ENCODE peak calls at places on chromosomes 13 and 19, in six cellular contexts. One of them, this sample, is unnamed.

GRCh38 chr13:32535748-32536147 is 2.8 kb downstream of the N4BP2L2 start:
- ATAC-seq in aorta: no peak
- ATAC-seq in CD4-positive, alpha-beta T cell: no peak
- ATAC-seq in activated CD4-positive, alpha-beta T cell treated with anti-CD3 and anti-CD28 coated beads for 36 hours: no peak
- ATAC-seq in gastroesophageal sphincter: no peak
- ATAC-seq in upper lobe of left lung: no peak
- ATAC-seq in this sample: no peak

GRCh38 chr19:17220207-17220758 is 5.1 kb downstream of the USE1 start:
- ATAC-seq in aorta: peak; percentile 55
- ATAC-seq in CD4-positive, alpha-beta T cell: no peak
- ATAC-seq in activated CD4-positive, alpha-beta T cell treated with anti-CD3 and anti-CD28 coated beads for 36 hours: peak; percentile 15
- ATAC-seq in gastroesophageal sphincter: peak; percentile 32
- ATAC-seq in upper lobe of left lung: peak; percentile 50
- ATAC-seq in this sample: no peak

GRCh38 chr13:44373247-44373600 is 400 bp upstream of the SERP2 start:
- ATAC-seq in aorta: peak; percentile 50
- ATAC-seq in CD4-positive, alpha-beta T cell: no peak
- ATAC-seq in activated CD4-positive, alpha-beta T cell treated with anti-CD3 and anti-CD28 coated beads for 36 hours: no peak
- ATAC-seq in gastroesophageal sphincter: peak; percentile 18
- ATAC-seq in upper lobe of left lung: peak; percentile 44
- ATAC-seq in this sample: peak; percentile 49

GRCh38 chr13:111033172-111034133 is 81.7 kb upstream of the ARHGEF7 start:
- ATAC-seq in aorta: no peak
- ATAC-seq in CD4-positive, alpha-beta T cell: no peak
- ATAC-seq in activated CD4-positive, alpha-beta T cell treated with anti-CD3 and anti-CD28 coated beads for 36 hours: no peak
- ATAC-seq in gastroesophageal sphincter: no peak
- ATAC-seq in upper lobe of left lung: no peak
- ATAC-seq in this sample: no peak

GRCh38 chr13:79417741-79418140 is 11.7 kb upstream of the RBM26 start:
- ATAC-seq in aorta: no peak
- ATAC-seq in CD4-positive, alpha-beta T cell: no peak
- ATAC-seq in activated CD4-positive, alpha-beta T cell treated with anti-CD3 and anti-CD28 coated beads for 36 hours: no peak
- ATAC-seq in gastroesophageal sphincter: no peak
- ATAC-seq in upper lobe of left lung: no peak
- ATAC-seq in this sample: no peak

GRCh38 chr19:16018801-16019551 is 57.3 kb upstream of the TPM4 start:
- ATAC-seq in aorta: no peak
- ATAC-seq in CD4-positive, alpha-beta T cell: no peak
- ATAC-seq in activated CD4-positive, alpha-beta T cell treated with anti-CD3 and anti-CD28 coated beads for 36 hours: no peak
- ATAC-seq in gastroesophageal sphincter: no peak
- ATAC-seq in upper lobe of left lung: no peak
- ATAC-seq in this sample: no peak

GRCh38 chr19:18086590-18087138 is at the start of gene IL12RB1:
- ATAC-seq in aorta: no peak
- ATAC-seq in CD4-positive, alpha-beta T cell: peak; percentile 50
- ATAC-seq in activated CD4-positive, alpha-beta T cell treated with anti-CD3 and anti-CD28 coated beads for 36 hours: peak; percentile 43
- ATAC-seq in gastroesophageal sphincter: no peak
- ATAC-seq in upper lobe of left lung: peak; percentile 54
- ATAC-seq in this sample: peak; percentile 72

GRCh38 chr13:112074139-112074710 is 7.3 kb downstream of the SOX1 start:
- ATAC-seq in aorta: no peak
- ATAC-seq in CD4-positive, alpha-beta T cell: no peak
- ATAC-seq in activated CD4-positive, alpha-beta T cell treated with anti-CD3 and anti-CD28 coated beads for 36 hours: no peak
- ATAC-seq in gastroesophageal sphincter: no peak
- ATAC-seq in upper lobe of left lung: no peak
- ATAC-seq in this sample: no peak

GRCh38 chr19:19040417-19040816 is 7.0 kb downstream of the ARMC6 start:
- ATAC-seq in aorta: peak; percentile 76
- ATAC-seq in CD4-positive, alpha-beta T cell: peak; percentile 9
- ATAC-seq in activated CD4-positive, alpha-beta T cell treated with anti-CD3 and anti-CD28 coated beads for 36 hours: no peak
- ATAC-seq in gastroesophageal sphincter: peak; percentile 87
- ATAC-seq in upper lobe of left lung: peak; percentile 64
- ATAC-seq in this sample: no peak

GRCh38 chr19:34732548-34733255 is 1.3 kb upstream of the ZNF181 start:
- ATAC-seq in aorta: no peak
- ATAC-seq in CD4-positive, alpha-beta T cell: no peak
- ATAC-seq in activated CD4-positive, alpha-beta T cell treated with anti-CD3 and anti-CD28 coated beads for 36 hours: no peak
- ATAC-seq in gastroesophageal sphincter: no peak
- ATAC-seq in upper lobe of left lung: no peak
- ATAC-seq in this sample: no peak

GRCh38 chr13:32142956-32143375 is 111.4 kb downstream of the FRY start:
- ATAC-seq in aorta: no peak
- ATAC-seq in CD4-positive, alpha-beta T cell: no peak
- ATAC-seq in activated CD4-positive, alpha-beta T cell treated with anti-CD3 and anti-CD28 coated beads for 36 hours: no peak
- ATAC-seq in gastroesophageal sphincter: no peak
- ATAC-seq in upper lobe of left lung: no peak
- ATAC-seq in this sample: no peak

GRCh38 chr19:925087-925911 is 536 bp upstream of the ARID3A start:
- ATAC-seq in aorta: peak; percentile 86
- ATAC-seq in CD4-positive, alpha-beta T cell: peak; percentile 66
- ATAC-seq in activated CD4-positive, alpha-beta T cell treated with anti-CD3 and anti-CD28 coated beads for 36 hours: peak; percentile 55
- ATAC-seq in gastroesophageal sphincter: peak; percentile 82
- ATAC-seq in upper lobe of left lung: peak; percentile 90
- ATAC-seq in this sample: peak; percentile 77

GRCh38 chr13:114049626-114050101 is 75.8 kb upstream of the C13orf46 start:
- ATAC-seq in aorta: peak; percentile 24
- ATAC-seq in CD4-positive, alpha-beta T cell: no peak
- ATAC-seq in activated CD4-positive, alpha-beta T cell treated with anti-CD3 and anti-CD28 coated beads for 36 hours: peak; percentile 10
- ATAC-seq in gastroesophageal sphincter: no peak
- ATAC-seq in upper lobe of left lung: no peak
- ATAC-seq in this sample: peak; percentile 3

GRCh38 chr19:35755160-35755549 is 1.7 kb downstream of the HSPB6 start:
- ATAC-seq in aorta: no peak
- ATAC-seq in CD4-positive, alpha-beta T cell: no peak
- ATAC-seq in activated CD4-positive, alpha-beta T cell treated with anti-CD3 and anti-CD28 coated beads for 36 hours: no peak
- ATAC-seq in gastroesophageal sphincter: no peak
- ATAC-seq in upper lobe of left lung: no peak
- ATAC-seq in this sample: no peak

GRCh38 chr13:35470671-35471465 is 5.6 kb downstream of the MAB21L1 start:
- ATAC-seq in aorta: peak; percentile 85
- ATAC-seq in CD4-positive, alpha-beta T cell: no peak
- ATAC-seq in activated CD4-positive, alpha-beta T cell treated with anti-CD3 and anti-CD28 coated beads for 36 hours: no peak
- ATAC-seq in gastroesophageal sphincter: peak; percentile 81
- ATAC-seq in upper lobe of left lung: peak; percentile 89
- ATAC-seq in this sample: no peak

GRCh38 chr13:30268673-30269072 is 38.7 kb downstream of the KATNAL1 start:
- ATAC-seq in aorta: no peak
- ATAC-seq in CD4-positive, alpha-beta T cell: no peak
- ATAC-seq in activated CD4-positive, alpha-beta T cell treated with anti-CD3 and anti-CD28 coated beads for 36 hours: no peak
- ATAC-seq in gastroesophageal sphincter: no peak
- ATAC-seq in upper lobe of left lung: no peak
- ATAC-seq in this sample: no peak

GRCh38 chr19:2014081-2014693 is 1.3 kb downstream of the BTBD2 start:
- ATAC-seq in aorta: peak; percentile 1
- ATAC-seq in CD4-positive, alpha-beta T cell: no peak
- ATAC-seq in activated CD4-positive, alpha-beta T cell treated with anti-CD3 and anti-CD28 coated beads for 36 hours: no peak
- ATAC-seq in gastroesophageal sphincter: no peak
- ATAC-seq in upper lobe of left lung: peak; percentile 11
- ATAC-seq in this sample: peak; percentile 44

GRCh38 chr19:41997121-41997850 is 3.3 kb upstream of the ATP1A3 start:
- ATAC-seq in aorta: peak; percentile 39
- ATAC-seq in CD4-positive, alpha-beta T cell: peak; percentile 21
- ATAC-seq in activated CD4-positive, alpha-beta T cell treated with anti-CD3 and anti-CD28 coated beads for 36 hours: no peak
- ATAC-seq in gastroesophageal sphincter: peak; percentile 40
- ATAC-seq in upper lobe of left lung: peak; percentile 54
- ATAC-seq in this sample: peak; percentile 48

GRCh38 chr19:38888876-38889275 is 10.5 kb downstream of the SIRT2 start:
- ATAC-seq in aorta: no peak
- ATAC-seq in CD4-positive, alpha-beta T cell: no peak
- ATAC-seq in activated CD4-positive, alpha-beta T cell treated with anti-CD3 and anti-CD28 coated beads for 36 hours: no peak
- ATAC-seq in gastroesophageal sphincter: no peak
- ATAC-seq in upper lobe of left lung: no peak
- ATAC-seq in this sample: no peak

GRCh38 chr19:35958660-35959039 is 22.5 kb downstream of the LRFN3 start:
- ATAC-seq in aorta: no peak
- ATAC-seq in CD4-positive, alpha-beta T cell: no peak
- ATAC-seq in activated CD4-positive, alpha-beta T cell treated with anti-CD3 and anti-CD28 coated beads for 36 hours: peak; percentile 48
- ATAC-seq in gastroesophageal sphincter: no peak
- ATAC-seq in upper lobe of left lung: no peak
- ATAC-seq in this sample: no peak

GRCh38 chr13:30861836-30862467 is 44.1 kb upstream of the MEDAG start:
- ATAC-seq in aorta: no peak
- ATAC-seq in CD4-positive, alpha-beta T cell: no peak
- ATAC-seq in activated CD4-positive, alpha-beta T cell treated with anti-CD3 and anti-CD28 coated beads for 36 hours: no peak
- ATAC-seq in gastroesophageal sphincter: no peak
- ATAC-seq in upper lobe of left lung: no peak
- ATAC-seq in this sample: no peak

GRCh38 chr13:73081256-73081915 is 22.6 kb downstream of the KLF5 start:
- ATAC-seq in aorta: no peak
- ATAC-seq in CD4-positive, alpha-beta T cell: no peak
- ATAC-seq in activated CD4-positive, alpha-beta T cell treated with anti-CD3 and anti-CD28 coated beads for 36 hours: no peak
- ATAC-seq in gastroesophageal sphincter: no peak
- ATAC-seq in upper lobe of left lung: no peak
- ATAC-seq in this sample: no peak

GRCh38 chr13:111202149-111202548 is 87.0 kb downstream of the ARHGEF7 start:
- ATAC-seq in aorta: no peak
- ATAC-seq in CD4-positive, alpha-beta T cell: no peak
- ATAC-seq in activated CD4-positive, alpha-beta T cell treated with anti-CD3 and anti-CD28 coated beads for 36 hours: no peak
- ATAC-seq in gastroesophageal sphincter: no peak
- ATAC-seq in upper lobe of left lung: no peak
- ATAC-seq in this sample: peak; percentile 39

GRCh38 chr19:35476149-35476548 is 14.1 kb downstream of the KRTDAP start:
- ATAC-seq in aorta: no peak
- ATAC-seq in CD4-positive, alpha-beta T cell: no peak
- ATAC-seq in activated CD4-positive, alpha-beta T cell treated with anti-CD3 and anti-CD28 coated beads for 36 hours: peak; percentile 36
- ATAC-seq in gastroesophageal sphincter: no peak
- ATAC-seq in upper lobe of left lung: no peak
- ATAC-seq in this sample: no peak

GRCh38 chr19:57302020-57302465 is 18.2 kb upstream of the ZNF543 start:
- ATAC-seq in aorta: peak; percentile 73
- ATAC-seq in CD4-positive, alpha-beta T cell: no peak
- ATAC-seq in activated CD4-positive, alpha-beta T cell treated with anti-CD3 and anti-CD28 coated beads for 36 hours: peak; percentile 16
- ATAC-seq in gastroesophageal sphincter: no peak
- ATAC-seq in upper lobe of left lung: peak; percentile 46
- ATAC-seq in this sample: no peak

GRCh38 chr19:40646564-40647254 is 43.7 kb downstream of the NUMBL start:
- ATAC-seq in aorta: peak; percentile 15
- ATAC-seq in CD4-positive, alpha-beta T cell: no peak
- ATAC-seq in activated CD4-positive, alpha-beta T cell treated with anti-CD3 and anti-CD28 coated beads for 36 hours: no peak
- ATAC-seq in gastroesophageal sphincter: no peak
- ATAC-seq in upper lobe of left lung: no peak
- ATAC-seq in this sample: no peak

GRCh38 chr19:472005-472858 is 11.4 kb upstream of the SHC2 start:
- ATAC-seq in aorta: no peak
- ATAC-seq in CD4-positive, alpha-beta T cell: no peak
- ATAC-seq in activated CD4-positive, alpha-beta T cell treated with anti-CD3 and anti-CD28 coated beads for 36 hours: no peak
- ATAC-seq in gastroesophageal sphincter: no peak
- ATAC-seq in upper lobe of left lung: no peak
- ATAC-seq in this sample: no peak

GRCh38 chr13:56888455-56888854 is 252.3 kb upstream of the PRR20A start:
- ATAC-seq in aorta: no peak
- ATAC-seq in CD4-positive, alpha-beta T cell: no peak
- ATAC-seq in activated CD4-positive, alpha-beta T cell treated with anti-CD3 and anti-CD28 coated beads for 36 hours: no peak
- ATAC-seq in gastroesophageal sphincter: no peak
- ATAC-seq in upper lobe of left lung: no peak
- ATAC-seq in this sample: no peak

GRCh38 chr13:112457485-112457884 is 81.3 kb downstream of the SPACA7 start:
- ATAC-seq in aorta: no peak
- ATAC-seq in CD4-positive, alpha-beta T cell: no peak
- ATAC-seq in activated CD4-positive, alpha-beta T cell treated with anti-CD3 and anti-CD28 coated beads for 36 hours: no peak
- ATAC-seq in gastroesophageal sphincter: no peak
- ATAC-seq in upper lobe of left lung: no peak
- ATAC-seq in this sample: no peak

GRCh38 chr19:5321851-5322681 is 18.5 kb downstream of the PTPRS start:
- ATAC-seq in aorta: no peak
- ATAC-seq in CD4-positive, alpha-beta T cell: no peak
- ATAC-seq in activated CD4-positive, alpha-beta T cell treated with anti-CD3 and anti-CD28 coated beads for 36 hours: peak; percentile 80
- ATAC-seq in gastroesophageal sphincter: no peak
- ATAC-seq in upper lobe of left lung: no peak
- ATAC-seq in this sample: peak; percentile 89

GRCh38 chr13:114048463-114048862 is 74.6 kb upstream of the C13orf46 start:
- ATAC-seq in aorta: no peak
- ATAC-seq in CD4-positive, alpha-beta T cell: no peak
- ATAC-seq in activated CD4-positive, alpha-beta T cell treated with anti-CD3 and anti-CD28 coated beads for 36 hours: peak; percentile 10
- ATAC-seq in gastroesophageal sphincter: no peak
- ATAC-seq in upper lobe of left lung: no peak
- ATAC-seq in this sample: no peak

GRCh38 chr13:43787518-43787891 is 733 bp upstream of the ENOX1 start:
- ATAC-seq in aorta: no peak
- ATAC-seq in CD4-positive, alpha-beta T cell: no peak
- ATAC-seq in activated CD4-positive, alpha-beta T cell treated with anti-CD3 and anti-CD28 coated beads for 36 hours: no peak
- ATAC-seq in gastroesophageal sphincter: no peak
- ATAC-seq in upper lobe of left lung: no peak
- ATAC-seq in this sample: no peak